ENCODE peak calls at places on chromosomes 4 and X, in six cellular contexts. U is endothelial cell, D is tibial nerve, C is AG09319, N is colonic mucosa, M is neural crest cell. F is an unnamed sample.

GRCh38 chrX:79413009-79413408 is 45.9 kb upstream of the ITM2A start:
- DNase-seq in U (no peak), D (peak), C (no peak), N (no peak), M (no peak), F (peak)

GRCh38 chrX:84240848-84241565 is 53.0 kb upstream of the RPS6KA6 start:
- DNase-seq in U (no peak), D (no peak), C (no peak), N (no peak), M (no peak), F (no peak)

GRCh38 chr4:144575181-144575580 is 70.8 kb upstream of the HHIP start:
- DNase-seq in U (peak), D (no peak), C (no peak), N (no peak), M (no peak), F (no peak)

GRCh38 chrX:1134156-1134555 is 78.3 kb downstream of the CRLF2 start:
- DNase-seq in U (no peak), D (no peak), C (no peak), N (no peak), M (no peak), F (no peak)

GRCh38 chr4:158807696-158808095 is 38.9 kb downstream of the FNIP2 start:
- DNase-seq in U (no peak), D (no peak), C (no peak), N (no peak), M (no peak), F (no peak)

GRCh38 chrX:50183891-50184290 is 16.9 kb downstream of the AKAP4 start:
- DNase-seq in U (no peak), D (no peak), C (no peak), N (no peak), M (no peak), F (no peak)

GRCh38 chrX:115936008-115936407 is 234.5 kb upstream of the AGTR2 start:
- DNase-seq in U (no peak), D (no peak), C (no peak), N (no peak), M (no peak), F (no peak)

GRCh38 chr4:2743518-2744445 is 12.4 kb downstream of the TNIP2 start:
- DNase-seq in U (no peak), D (no peak), C (no peak), N (peak), M (no peak), F (no peak)

GRCh38 chr4:11954093-11954492 is 525.4 kb upstream of the HS3ST1 start:
- DNase-seq in U (peak), D (no peak), C (no peak), N (peak), M (no peak), F (no peak)

GRCh38 chr4:1870328-1870577 is 940 bp upstream of the NSD2 start:
- DNase-seq in U (peak), D (peak), C (peak), N (peak), M (peak), F (peak)

GRCh38 chr4:75542824-75543223 is 13.0 kb upstream of the ODAPH start:
- DNase-seq in U (no peak), D (no peak), C (no peak), N (no peak), M (no peak), F (no peak)

GRCh38 chr4:168519576-168519975 is 22.7 kb downstream of the PALLD start:
- DNase-seq in U (no peak), D (no peak), C (no peak), N (no peak), M (no peak), F (no peak)

GRCh38 chr4:41346306-41347061 is 89.8 kb downstream of the UCHL1 start:
- DNase-seq in U (no peak), D (no peak), C (no peak), N (no peak), M (no peak), F (no peak)

GRCh38 chrX:80432863-80433262 is 12.6 kb downstream of the TENT5D start:
- DNase-seq in U (no peak), D (no peak), C (no peak), N (no peak), M (no peak), F (no peak)

GRCh38 chr4:10944321-10944720 is 259.8 kb upstream of the CLNK start:
- DNase-seq in U (no peak), D (no peak), C (no peak), N (no peak), M (no peak), F (no peak)

GRCh38 chr4:31370866-31371465 is 650.8 kb downstream of the PCDH7 start:
- DNase-seq in U (peak), D (no peak), C (peak), N (no peak), M (no peak), F (peak)

GRCh38 chr4:24456431-24456830 is 127.9 kb downstream of the DHX15 start:
- DNase-seq in U (no peak), D (no peak), C (no peak), N (no peak), M (no peak), F (no peak)

GRCh38 chr4:187227907-187228699 is 504.4 kb upstream of the FAT1 start:
- DNase-seq in U (no peak), D (no peak), C (no peak), N (no peak), M (no peak), F (no peak)

GRCh38 chrX:47093248-47093647 is 15.0 kb downstream of the RGN start:
- DNase-seq in U (no peak), D (no peak), C (no peak), N (no peak), M (no peak), F (no peak)

GRCh38 chr4:186599483-186599882 is 44.1 kb upstream of the MTNR1A start:
- DNase-seq in U (no peak), D (no peak), C (no peak), N (no peak), M (no peak), F (no peak)

GRCh38 chrX:97074400-97074799 is 190.7 kb downstream of the RPA4 start:
- DNase-seq in U (no peak), D (no peak), C (peak), N (no peak), M (no peak), F (no peak)

GRCh38 chr4:81503586-81503985 is 31.9 kb upstream of the RASGEF1B start:
- DNase-seq in U (no peak), D (no peak), C (no peak), N (no peak), M (no peak), F (no peak)

GRCh38 chr4:99998062-99998880 is 48.2 kb upstream of the H2AZ1 start:
- DNase-seq in U (no peak), D (no peak), C (peak), N (no peak), M (no peak), F (peak)

GRCh38 chr4:38857354-38858096 is 908 bp upstream of the TLR6 start:
- DNase-seq in U (no peak), D (peak), C (no peak), N (no peak), M (no peak), F (peak)

GRCh38 chr4:163755013-163755412 is 260.5 kb downstream of the TMA16 start:
- DNase-seq in U (no peak), D (no peak), C (no peak), N (no peak), M (no peak), F (peak)

GRCh38 chr4:123559955-123560669 is 163.5 kb downstream of the SPRY1 start:
- DNase-seq in U (no peak), D (no peak), C (no peak), N (no peak), M (no peak), F (no peak)

GRCh38 chr4:140012688-140013087 is 141.3 kb downstream of the MAML3 start:
- DNase-seq in U (peak), D (peak), C (peak), N (peak), M (no peak), F (no peak)

GRCh38 chr4:81136161-81136910 is 78.7 kb downstream of the PRKG2 start:
- DNase-seq in U (no peak), D (peak), C (peak), N (no peak), M (no peak), F (no peak)

GRCh38 chr4:65416875-65417274 is 253.4 kb downstream of the EPHA5 start:
- DNase-seq in U (no peak), D (no peak), C (no peak), N (peak), M (no peak), F (no peak)

DNA sequence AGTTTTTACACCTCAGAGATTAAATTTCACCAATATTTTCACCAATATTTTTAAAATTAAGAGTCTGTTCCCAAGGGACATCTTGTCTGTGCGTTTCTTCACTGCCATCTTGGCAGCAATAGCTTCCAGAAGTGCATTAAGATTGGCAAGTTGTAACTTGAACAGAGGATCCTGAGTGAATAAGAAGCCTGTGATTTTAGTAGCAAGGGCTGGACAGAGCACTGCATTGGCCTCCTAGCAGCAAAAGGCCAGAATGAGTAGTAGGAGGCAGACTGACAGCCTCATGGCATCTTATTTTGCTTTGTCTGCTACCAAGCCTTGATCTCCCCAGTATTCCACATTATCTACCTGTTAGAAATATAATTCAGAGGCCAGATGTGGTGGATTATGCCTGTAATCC is 138.4 kb downstream of the CPE start:
- DNase-seq in U (no peak), D (no peak), C (no peak), N (no peak), M (no peak), F (no peak)
- TF ChIP-seq CTCF in U (no peak), D (no peak), C (no peak), N (no peak), M (no peak), F (no peak)

DNA sequence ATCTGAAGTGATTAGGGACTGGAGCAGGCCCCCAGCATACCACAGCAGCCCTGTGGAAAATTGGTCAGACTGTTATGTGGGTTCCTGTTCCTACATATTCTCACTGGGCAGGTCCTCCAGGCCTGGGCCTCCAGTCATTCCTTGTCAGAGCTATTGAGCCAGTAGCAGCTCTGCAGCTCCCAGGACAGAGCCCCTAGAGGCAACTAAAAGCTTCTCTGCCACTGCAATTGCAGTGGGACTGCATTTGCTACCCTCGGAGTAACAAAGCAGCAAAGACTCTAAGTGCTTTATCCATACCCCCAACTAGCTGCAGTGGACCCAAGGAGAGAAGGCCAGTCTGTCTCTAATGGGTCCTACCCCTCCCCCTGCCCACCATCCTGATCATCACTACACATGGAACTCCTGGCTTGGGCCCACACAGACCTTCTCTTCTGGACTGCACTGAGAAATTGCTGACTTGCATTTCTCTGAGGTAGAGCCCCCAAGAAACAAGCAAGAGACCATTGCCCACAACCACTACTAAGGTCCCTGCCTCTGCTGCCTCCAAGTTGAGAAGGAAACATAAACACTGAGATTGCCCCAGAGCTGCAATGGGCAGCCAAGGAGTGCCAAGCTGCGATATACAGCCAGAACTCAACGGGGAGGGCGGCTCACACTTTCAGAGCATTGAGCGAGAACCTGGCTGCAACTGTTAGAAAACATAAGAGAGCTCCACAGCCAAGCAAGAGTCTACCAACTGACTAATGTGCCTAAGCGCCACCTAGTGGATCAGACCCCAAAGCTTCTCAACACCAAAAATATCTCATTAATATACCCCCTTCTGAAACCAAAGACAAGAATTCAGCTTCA is 738.7 kb upstream of the NDST4 start:
- DNase-seq in U (peak), D (peak), C (no peak), N (peak), M (peak), F (peak)
- TF ChIP-seq CTCF in U (peak), D (no peak), C (no peak), N (no peak), M (peak), F (peak)

DNA sequence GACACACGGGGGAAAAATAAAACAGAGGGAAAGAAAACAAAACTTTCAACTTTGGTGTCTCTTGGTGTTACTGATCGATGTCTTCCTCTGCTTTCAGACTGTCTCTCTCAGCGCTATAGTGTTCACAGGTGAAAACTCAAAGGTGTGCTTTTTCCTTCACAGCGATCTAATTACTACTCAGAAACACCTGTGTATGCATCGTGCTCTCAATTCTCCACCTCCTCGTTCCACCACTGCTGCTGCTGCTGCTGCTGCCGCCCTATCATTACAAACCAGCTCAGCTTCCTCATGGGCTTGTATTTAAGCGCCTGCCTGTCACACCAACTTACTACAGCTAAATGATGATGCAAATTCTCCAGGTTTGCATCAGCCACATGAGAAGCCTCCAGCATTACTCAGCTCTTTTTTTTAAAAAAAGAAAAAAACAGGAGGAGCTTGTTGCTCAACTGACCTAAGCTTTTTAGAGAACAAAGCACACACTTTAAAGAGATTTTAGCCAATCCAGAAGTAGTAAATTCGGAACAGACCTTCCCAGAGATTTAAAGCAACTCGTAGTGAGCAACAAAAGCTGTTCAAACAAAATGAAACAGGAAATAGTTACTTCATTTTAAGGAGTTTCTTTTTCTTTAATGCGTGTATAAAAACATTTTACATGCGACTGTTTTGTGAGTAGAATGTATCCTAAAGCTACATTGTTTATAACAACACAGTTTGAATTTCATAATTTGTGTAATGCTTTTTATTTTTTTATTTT is at the start of gene SLC7A11:
- DNase-seq in U (peak), D (peak), C (peak), N (peak), M (peak), F (peak)
- TF ChIP-seq CTCF in U (no peak), D (no peak), C (no peak), N (no peak), M (no peak), F (no peak)

DNA sequence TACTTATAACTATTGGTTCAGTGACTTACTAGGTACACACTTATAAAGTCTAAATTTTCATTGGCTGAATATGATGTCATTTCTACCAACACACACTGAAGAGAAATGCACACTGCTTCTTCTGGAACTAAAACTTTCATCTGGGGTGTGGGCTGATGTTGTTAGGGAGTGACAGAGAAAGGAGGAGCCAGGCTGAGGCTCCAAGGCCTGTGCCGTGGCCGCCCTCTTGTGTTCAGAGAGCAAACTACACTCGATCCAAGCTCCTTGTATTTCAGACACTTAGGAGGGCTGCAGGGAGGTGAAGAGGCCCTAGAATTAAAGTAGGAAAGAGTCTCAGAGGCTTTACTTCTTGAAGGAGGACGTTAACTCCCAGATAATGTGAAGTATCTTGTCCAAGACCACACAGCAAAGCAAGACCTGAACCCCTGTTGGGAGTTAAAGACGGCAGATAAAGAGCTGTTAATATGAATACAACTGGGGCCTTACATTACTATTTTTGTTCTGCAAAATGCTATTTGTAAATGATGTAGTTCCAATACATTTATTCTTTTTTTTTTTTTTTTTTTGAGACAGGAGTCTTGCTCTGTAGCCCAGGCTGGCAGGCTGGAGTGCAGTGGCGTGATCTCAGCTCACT is 137.5 kb downstream of the AFAP1 start:
- DNase-seq in U (peak), D (peak), C (no peak), N (peak), M (peak), F (peak)
- TF ChIP-seq CTCF in U (peak), D (peak), C (peak), N (peak), M (peak), F (peak)

DNA sequence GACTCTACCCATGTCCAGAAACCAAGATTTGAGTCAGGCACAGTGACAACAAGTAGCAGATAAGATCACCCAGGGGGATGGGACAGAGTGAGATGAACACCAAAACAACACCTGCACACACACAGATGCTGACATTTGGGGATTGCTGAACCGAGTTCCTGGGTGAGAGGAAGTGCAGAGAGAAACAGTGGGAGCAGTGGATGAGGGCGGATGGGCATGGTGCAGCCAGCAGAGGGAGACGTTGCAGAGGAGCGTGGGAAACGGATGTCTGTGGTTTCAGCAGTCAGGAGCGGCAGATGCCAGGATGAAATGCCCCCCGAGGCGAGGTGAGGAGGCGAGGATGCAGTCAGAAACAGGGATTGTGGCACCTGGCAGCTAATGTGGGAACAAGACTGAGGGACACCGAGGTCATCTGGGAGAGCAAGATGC is 78.6 kb upstream of the STS start:
- DNase-seq in U (peak), D (no peak), C (no peak), N (no peak), M (no peak), F (no peak)
- TF ChIP-seq CTCF in U (no peak), D (no peak), C (peak), N (no peak), M (peak), F (peak)

F was measured in GM10248.